ENCODE peak calls at places on chromosomes 4 and X, in five cellular contexts. A, D, B, C and H are unnamed samples.

GRCh38 chr4:22573198-22573597 is 57.3 kb upstream of the ADGRA3 start:
- DNase-seq in B (peak; percentile 63), D (peak; percentile 11), C (no peak), A (no peak), H (no peak)

GRCh38 chr4:114600066-114600552 is 1.5 kb downstream of the UGT8 start:
- DNase-seq in A (no peak), B (no peak), D (no peak), C (no peak), H (no peak)

GRCh38 chr4:127708985-127709384 is 21.2 kb upstream of the SLC25A31 start:
- DNase-seq in B (peak; percentile 17), C (no peak), D (peak; percentile 88), A (no peak), H (no peak)

GRCh38 chr4:78543424-78544238 is 7.9 kb upstream of the ANXA3 start:
- DNase-seq in D (no peak), A (no peak), C (no peak), B (no peak), H (no peak)

GRCh38 chrX:6383911-6384310 is 151.0 kb downstream of the VCX3A start:
- DNase-seq in C (no peak), B (no peak), D (no peak), A (no peak), H (no peak)

GRCh38 chr4:33073811-33074210 is 2353.6 kb downstream of the PCDH7 start:
- DNase-seq in C (no peak), B (no peak), A (no peak), D (peak; percentile 27), H (no peak)

GRCh38 chr4:138037716-138038115 is 204.4 kb downstream of the SLC7A11 start:
- DNase-seq in B (no peak), C (no peak), D (peak; percentile 76), A (no peak), H (no peak)

GRCh38 chr4:106628616-106629606 is 260.3 kb upstream of the GIMD1 start:
- DNase-seq in D (peak; percentile 40), C (no peak), A (no peak), B (no peak), H (no peak)

GRCh38 chr4:105632599-105632998 is 75.9 kb downstream of the INTS12 start:
- DNase-seq in C (no peak), A (no peak), D (no peak), B (no peak), H (no peak)

GRCh38 chrX:455199-455598 is 68.5 kb upstream of the PPP2R3B start:
- DNase-seq in A (no peak), D (no peak), B (no peak), C (no peak), H (no peak)

GRCh38 chr4:143352052-143352451 is 15.4 kb downstream of the GAB1 start:
- DNase-seq in D (peak; percentile 23), C (no peak), B (no peak), A (no peak), H (no peak)

GRCh38 chr4:1080961-1081688 is 32.2 kb downstream of the RNF212 start:
- DNase-seq in B (no peak), A (no peak), C (no peak), D (peak; percentile 76), H (no peak)

GRCh38 chrX:1401611-1402430 is 9.9 kb upstream of the SLC25A6 start:
- DNase-seq in D (no peak), B (no peak), A (no peak), C (no peak), H (no peak)

GRCh38 chrX:3345281-3346081 is 971 bp downstream of the MXRA5 start:
- DNase-seq in A (peak; percentile 41), C (no peak), B (peak; percentile 80), D (peak; percentile 34), H (no peak)

GRCh38 chr4:15653864-15654391 is 1.2 kb downstream of the FBXL5 start:
- DNase-seq in B (no peak), C (no peak), D (peak; percentile 57), A (no peak), H (peak; percentile 31)

GRCh38 chr4:100016191-100016590 is 66.1 kb upstream of the H2AZ1 start:
- DNase-seq in B (no peak), A (no peak), D (no peak), C (no peak), H (no peak)

GRCh38 chr4:24774452-24774851 is 20.9 kb upstream of the SOD3 start:
- DNase-seq in A (no peak), D (peak; percentile 19), C (no peak), B (no peak), H (no peak)

GRCh38 chr4:39996811-39997210 is 19.1 kb upstream of the PDS5A start:
- DNase-seq in D (no peak), C (no peak), B (no peak), A (no peak), H (no peak)

GRCh38 chr4:143511906-143512305 is 1.6 kb upstream of the SMARCA5 start:
- DNase-seq in D (no peak), C (no peak), B (no peak), A (no peak), H (no peak)

GRCh38 chr4:124019749-124020549 is 623.4 kb downstream of the SPRY1 start:
- DNase-seq in B (no peak), C (no peak), D (peak; percentile 57), A (no peak), H (no peak)

GRCh38 chrX:83759872-83760271 is 101.1 kb upstream of the CYLC1 start:
- DNase-seq in C (no peak), D (peak; percentile 23), B (no peak), A (no peak), H (peak; percentile 2)

GRCh38 chrX:129590596-129590995 is 50.5 kb downstream of the OCRL start:
- DNase-seq in C (no peak), D (no peak), A (no peak), B (no peak), H (no peak)

GRCh38 chrX:149630681-149631292 is 805 bp downstream of the TMEM185A start:
- DNase-seq in B (no peak), D (peak; percentile 47), A (no peak), C (no peak), H (no peak)

GRCh38 chr4:8334786-8335460 is 65.4 kb downstream of the HTRA3 start:
- DNase-seq in C (no peak), A (no peak), D (no peak), B (no peak), H (no peak)

GRCh38 chr4:47839259-47839658 is 1.4 kb upstream of the CORIN start:
- DNase-seq in C (peak; percentile 21), A (no peak), B (no peak), D (peak; percentile 93), H (peak; percentile 50)

GRCh38 chr4:973431-974397 is at the start of gene DGKQ:
- DNase-seq in D (peak; percentile 67), B (peak; percentile 86), A (peak; percentile 73), C (no peak), H (peak; percentile 99)

GRCh38 chr4:93199492-93199891 is 629.1 kb upstream of the ATOH1 start:
- DNase-seq in D (peak; percentile 36), C (no peak), A (no peak), B (no peak), H (peak; percentile 20)

DNA sequence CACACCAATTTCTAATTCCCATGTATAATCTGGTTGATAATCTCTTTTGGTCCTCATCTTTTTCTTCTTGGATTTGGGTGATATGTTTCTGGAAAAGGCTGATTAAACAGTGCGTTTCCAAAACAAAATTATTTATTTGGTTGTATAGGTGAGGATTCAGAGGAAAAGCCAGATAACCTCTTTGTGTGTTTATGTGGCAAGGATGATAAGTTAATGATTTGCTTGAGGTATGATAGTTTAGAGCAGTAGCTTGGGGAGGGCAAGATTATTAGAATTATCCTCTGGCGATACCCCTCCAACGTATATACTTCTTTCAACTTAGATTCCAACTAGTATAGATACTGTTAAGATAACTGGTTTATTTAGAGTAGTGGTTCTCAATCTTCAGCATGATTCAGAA is 53.3 kb downstream of the SLC4A4 start:
- DNase-seq in A (no peak), C (no peak), B (no peak), D (no peak), H (no peak)
- TF ChIP-seq CTCF in A (no peak), C (no peak), B (no peak), D (no peak), H (no peak)

GRCh38 chr4:167985565-167985964 is 106.8 kb upstream of the ANXA10 start:
- DNase-seq in A (no peak), C (no peak), B (no peak), D (no peak), H (no peak)

GRCh38 chr4:167987285-167987684 is 105.1 kb upstream of the ANXA10 start:
- DNase-seq in C (no peak), A (no peak), D (no peak), B (no peak), H (no peak)

GRCh38 chr4:167986044-167986443 is 106.3 kb upstream of the ANXA10 start:
- DNase-seq in C (no peak), B (no peak), A (no peak), D (no peak), H (no peak)

DNA sequence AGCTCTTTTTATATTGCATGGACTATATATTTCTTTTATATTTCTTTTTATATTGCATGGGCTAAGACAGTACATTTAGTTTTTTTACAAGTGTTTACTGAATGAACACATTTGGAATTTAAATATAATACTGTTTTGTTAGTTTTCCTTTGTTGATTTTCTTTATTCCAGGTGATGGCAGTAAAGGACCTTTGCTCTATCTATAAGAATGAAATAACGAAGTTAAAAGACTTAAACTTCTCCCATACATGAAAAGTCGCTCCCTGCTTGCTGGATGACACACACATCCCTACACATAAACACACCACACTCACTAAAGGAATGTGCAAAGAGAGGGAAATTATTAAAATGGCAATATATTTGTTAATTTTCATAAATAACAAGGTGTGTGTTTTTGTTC is 102.5 kb upstream of the ANXA10 start:
- DNase-seq in C (no peak), B (no peak), D (no peak), A (no peak), H (no peak)
- TF ChIP-seq CTCF in C (no peak), B (no peak), D (no peak), A (no peak), H (peak; percentile 4)

GRCh38 chrX:150642421-150642820 is 50.8 kb upstream of the MTMR1 start:
- DNase-seq in C (no peak), A (no peak), D (no peak), B (no peak), H (no peak)

GRCh38 chrX:150643958-150644357 is 49.2 kb upstream of the MTMR1 start:
- DNase-seq in C (no peak), B (no peak), A (no peak), D (no peak), H (no peak)

GRCh38 chrX:150648296-150648940 is 44.8 kb upstream of the MTMR1 start:
- DNase-seq in B (no peak), D (no peak), C (no peak), A (no peak), H (no peak)

GRCh38 chrX:150647331-150647730 is 45.9 kb upstream of the MTMR1 start:
- DNase-seq in C (no peak), B (no peak), A (no peak), D (no peak), H (no peak)

DNA sequence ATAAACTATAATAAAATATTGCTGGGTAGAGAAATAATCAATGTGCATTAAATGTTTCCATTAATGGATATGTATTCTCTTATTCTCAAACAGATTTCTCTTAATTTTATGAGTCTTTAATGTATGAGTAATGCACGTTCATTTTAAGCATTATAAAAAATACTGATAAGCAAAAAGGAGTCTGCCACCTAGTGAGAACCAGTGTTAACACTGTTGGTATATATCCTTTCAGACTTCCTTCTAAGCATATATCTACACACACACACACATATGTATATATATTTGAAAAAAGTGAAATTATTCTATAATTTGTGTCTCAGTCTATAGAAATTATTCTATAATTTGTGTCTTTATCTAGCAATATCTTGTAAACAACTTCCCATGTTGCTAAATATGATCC is 49.9 kb upstream of the MTMR1 start:
- DNase-seq in D (peak; percentile 19), B (no peak), C (no peak), A (no peak), H (no peak)
- TF ChIP-seq CTCF in D (peak; percentile 21), B (no peak), C (no peak), A (no peak), H (no peak)

GRCh38 chr4:63566658-63567057 is 842.6 kb downstream of the TECRL start:
- DNase-seq in A (no peak), B (no peak), D (no peak), C (no peak), H (no peak)
- TF ChIP-seq CTCF in A (no peak), B (no peak), D (no peak), C (no peak), H (no peak)